ENCODE peak calls at places on chromosomes 6 and 20, in nine cellular contexts. B is KG1, Y is caudate nucleus, D is aorta, H is left ventricle myocardium inferior, C is ACHN, P is activated B cell treated with CpG ODN at 0.5 μM for 24 hours, Z is HTR-8/SVneo, I is NCI-H1105. L is an unnamed sample.

GRCh38 chr6:20455175-20456075 is 53.7 kb downstream of the E2F3 start:
- DNase-seq in P (no peak), D (no peak), B (no peak), Y (no peak), I (no peak), H (no peak), Z (peak), C (no peak), L (peak)

GRCh38 chr20:36092424-36093024 is 62.0 kb upstream of the EPB41L1 start:
- DNase-seq in H (peak), Y (no peak), Z (no peak), B (no peak), P (peak), C (peak), D (peak), I (no peak), L (no peak)

GRCh38 chr20:15047100-15047499 is 709.7 kb upstream of the FLRT3 start:
- DNase-seq in H (no peak), I (no peak), C (no peak), P (no peak), D (no peak), Z (no peak), Y (no peak), B (no peak), L (no peak)

GRCh38 chr6:139931746-139932145 is 557.3 kb upstream of the CITED2 start:
- DNase-seq in D (no peak), I (no peak), P (no peak), H (no peak), Y (no peak), C (peak), Z (no peak), B (no peak), L (no peak)

GRCh38 chr6:43716099-43716498 is 28.5 kb upstream of the MRPS18A start:
- DNase-seq in H (peak), Y (no peak), B (no peak), P (no peak), C (no peak), D (peak), Z (no peak), I (no peak), L (no peak)

GRCh38 chr6:157988700-157989063 is 7.0 kb downstream of the SYNJ2 start:
- DNase-seq in Y (no peak), I (no peak), P (no peak), C (no peak), D (no peak), Z (no peak), B (no peak), H (no peak), L (no peak)

GRCh38 chr6:77017537-77017936 is 445.8 kb downstream of the HTR1B start:
- DNase-seq in P (no peak), I (no peak), B (no peak), D (no peak), Y (no peak), C (no peak), H (no peak), Z (no peak), L (no peak)

GRCh38 chr6:7513534-7513933 is 27.9 kb upstream of the DSP start:
- DNase-seq in Y (no peak), Z (no peak), C (no peak), P (no peak), I (no peak), B (no peak), D (no peak), H (no peak), L (no peak)

GRCh38 chr20:17648782-17649730 is 33.0 kb downstream of the RRBP1 start:
- DNase-seq in I (peak), P (no peak), C (peak), H (no peak), Z (no peak), Y (peak), D (no peak), B (no peak), L (no peak)

GRCh38 chr6:163162874-163163213 is 251.7 kb upstream of the QKI start:
- DNase-seq in Z (no peak), P (no peak), C (no peak), I (no peak), H (no peak), B (no peak), Y (no peak), D (no peak), L (no peak)

GRCh38 chr20:63544958-63545516 is 2.5 kb downstream of the SRMS start:
- DNase-seq in C (peak), H (no peak), D (no peak), B (no peak), Z (peak), I (no peak), Y (no peak), P (no peak), L (no peak)

GRCh38 chr6:1310628-1311399 is 1.1 kb upstream of the FOXQ1 start:
- DNase-seq in C (no peak), B (no peak), I (peak), Y (no peak), D (no peak), P (no peak), H (no peak), Z (no peak), L (no peak)

GRCh38 chr6:166032366-166033171 is 135.1 kb downstream of the TBXT start:
- DNase-seq in C (no peak), I (no peak), D (no peak), Z (peak), H (peak), B (no peak), Y (no peak), P (no peak), L (peak)

GRCh38 chr6:7267521-7268091 is 45.4 kb downstream of the SSR1 start:
- DNase-seq in Z (peak), B (no peak), D (peak), P (no peak), C (peak), I (peak), H (no peak), Y (peak), L (peak)

GRCh38 chr6:151240861-151241642 is 1.3 kb downstream of the AKAP12 start:
- DNase-seq in Y (peak), C (peak), P (no peak), I (peak), D (peak), Z (peak), H (peak), B (no peak), L (no peak)

GRCh38 chr6:161128680-161129196 is 137.2 kb downstream of the MAP3K4 start:
- DNase-seq in P (no peak), C (no peak), Y (no peak), D (no peak), H (no peak), I (no peak), B (no peak), Z (no peak), L (no peak)

GRCh38 chr6:155380666-155381332 is 66.5 kb upstream of the TFB1M start:
- DNase-seq in P (no peak), B (no peak), Z (no peak), D (no peak), H (no peak), C (no peak), I (no peak), Y (no peak), L (no peak)

GRCh38 chr20:3669710-3670367 is 6.6 kb upstream of the GFRA4 start:
- DNase-seq in H (no peak), P (no peak), I (no peak), Z (no peak), B (no peak), D (no peak), Y (no peak), C (no peak), L (no peak)

GRCh38 chr20:10093087-10093591 is 58.4 kb downstream of the ANKEF1 start:
- DNase-seq in H (no peak), Y (no peak), Z (no peak), C (no peak), B (no peak), P (no peak), I (no peak), D (no peak), L (peak)

GRCh38 chr20:49230575-49231211 is 11.5 kb downstream of the DDX27 start:
- DNase-seq in C (no peak), H (peak), I (no peak), P (no peak), D (peak), B (no peak), Y (no peak), Z (peak), L (peak)

GRCh38 chr6:125201961-125202729 is 48.6 kb downstream of the TPD52L1 start:
- DNase-seq in Z (peak), B (no peak), H (peak), Y (no peak), I (no peak), C (peak), D (peak), P (no peak), L (peak)

GRCh38 chr20:60057866-60058807 is 99.9 kb downstream of the CDH26 start:
- DNase-seq in P (peak), H (peak), I (peak), C (no peak), Z (no peak), Y (no peak), D (peak), B (peak), L (peak)